ENCODE peak calls at places on chromosomes 3 and 15, in four cellular contexts. S is SW 1271, X is suprapubic skin, K is DMS153. M is an unnamed sample.

GRCh38 chr3:46934508-46935167 is 41.9 kb downstream of the CCDC12 start:
- DNase-seq in X (no peak), S (no peak), K (no peak), M (peak)

GRCh38 chr15:27027229-27027628 is 56.2 kb downstream of the GABRG3 start:
- DNase-seq in S (no peak), K (no peak), X (no peak), M (no peak)

GRCh38 chr3:124586126-124587052 is 143.9 kb upstream of the UMPS start:
- DNase-seq in K (no peak), X (no peak), S (no peak), M (no peak)

GRCh38 chr3:75101329-75102147 is 487.1 kb upstream of the CNTN3 start:
- DNase-seq in S (no peak), X (no peak), K (no peak), M (no peak)

GRCh38 chr3:14462738-14463137 is 60.3 kb downstream of the SLC6A6 start:
- DNase-seq in X (no peak), S (no peak), K (no peak), M (no peak)

GRCh38 chr3:9183011-9183410 is 66.4 kb downstream of the SRGAP3 start:
- DNase-seq in X (no peak), S (no peak), K (no peak), M (no peak)

GRCh38 chr3:186235554-186235953 is 126.5 kb downstream of the DGKG start:
- DNase-seq in S (no peak), K (no peak), X (no peak), M (no peak)

GRCh38 chr3:142568393-142569017 is 10.0 kb downstream of the ATR start:
- DNase-seq in K (no peak), X (no peak), S (no peak), M (no peak)

GRCh38 chr3:138477120-138477519 is 42.7 kb downstream of the ESYT3 start:
- DNase-seq in K (no peak), X (no peak), S (no peak), M (no peak)

GRCh38 chr15:29682781-29683180 is 139.5 kb downstream of the TJP1 start:
- DNase-seq in K (no peak), X (no peak), S (no peak), M (no peak)

GRCh38 chr15:39357478-39358268 is 223.2 kb upstream of the THBS1 start:
- DNase-seq in S (no peak), X (no peak), K (no peak), M (no peak)

GRCh38 chr15:89912674-89913396 is at the start of gene ARPIN:
- DNase-seq in X (peak), S (peak), K (no peak), M (no peak)

GRCh38 chr15:77654975-77655374 is 22.3 kb upstream of the LINGO1 start:
- DNase-seq in K (no peak), S (peak), X (no peak), M (no peak)

GRCh38 chr3:14918356-14918860 is 29.0 kb upstream of the NR2C2 start:
- DNase-seq in K (no peak), X (no peak), S (no peak), M (no peak)

GRCh38 chr3:43014216-43014615 is 35.1 kb downstream of the GASK1A start:
- DNase-seq in S (no peak), K (no peak), X (peak), M (no peak)

GRCh38 chr3:129558772-129559564 is 16.0 kb downstream of the H1-8 start:
- DNase-seq in X (no peak), S (no peak), K (no peak), M (peak)

GRCh38 chr15:89104172-89104564 is 15.9 kb downstream of the ABHD2 start:
- DNase-seq in S (no peak), K (no peak), X (no peak), M (no peak)

GRCh38 chr15:40042791-40043320 is 3.9 kb upstream of the SRP14 start:
- DNase-seq in K (no peak), X (no peak), S (no peak), M (no peak)

GRCh38 chr15:37599175-37599574 is 335.3 kb upstream of the TMCO5A start:
- DNase-seq in X (no peak), S (no peak), K (no peak), M (no peak)

GRCh38 chr15:28086175-28086703 is 12.9 kb downstream of the OCA2 start:
- DNase-seq in X (no peak), K (no peak), S (peak), M (peak)

GRCh38 chr3:64687381-64687780 is 419 bp downstream of the ADAMTS9 start:
- DNase-seq in X (no peak), S (no peak), K (no peak), M (peak)

GRCh38 chr15:90845201-90845949 is 23.0 kb upstream of the FURIN start:
- DNase-seq in S (peak), K (no peak), X (no peak), M (peak)

GRCh38 chr3:377158-377561 is 180.6 kb downstream of the CHL1 start:
- DNase-seq in K (no peak), S (peak), X (no peak), M (peak)

GRCh38 chr15:55915876-55916567 is 77.4 kb downstream of the NEDD4 start:
- DNase-seq in X (no peak), K (no peak), S (peak), M (no peak)

GRCh38 chr3:66353530-66353929 is 132.7 kb downstream of the SLC25A26 start:
- DNase-seq in X (no peak), K (no peak), S (no peak), M (no peak)

GRCh38 chr3:113557374-113557773 is 25.0 kb downstream of the SIDT1 start:
- DNase-seq in K (no peak), X (no peak), S (peak), M (no peak)

GRCh38 chr15:22903961-22904534 is 65.6 kb downstream of the NIPA2 start:
- DNase-seq in S (no peak), X (no peak), K (peak), M (no peak)

GRCh38 chr15:71627604-71628003 is 182.8 kb upstream of the NR2E3 start:
- DNase-seq in K (no peak), X (no peak), S (no peak), M (no peak)

GRCh38 chr3:148873928-148874326 is 8.8 kb downstream of the CPA3 start:
- DNase-seq in X (no peak), K (no peak), S (no peak), M (no peak)

GRCh38 chr15:76147906-76148553 is 88.2 kb downstream of the TMEM266 start:
- DNase-seq in K (no peak), S (peak), X (no peak), M (peak)

GRCh38 chr15:83955806-83956265 is 279.7 kb upstream of the GOLGA6L4 start:
- DNase-seq in S (no peak), X (no peak), K (no peak), M (no peak)

GRCh38 chr3:188531210-188531609 is 377.3 kb downstream of the LPP start:
- DNase-seq in K (no peak), S (peak), X (no peak), M (no peak)

GRCh38 chr15:33149919-33150318 is 44.6 kb downstream of the FMN1 start:
- DNase-seq in S (no peak), X (no peak), K (no peak), M (no peak)